ENCODE peak calls at places on chromosomes 5 and 9, in six cellular contexts. M, U, E, L, O and H are unnamed samples.

GRCh38 chr5:88984040-88984439 is 101.1 kb upstream of the MEF2C start:
- DNase-seq in O (no peak), M (no peak), L (no peak), E (no peak), U (no peak), H (no peak)

GRCh38 chr9:93079371-93079770 is 16.6 kb upstream of the CARD19 start:
- DNase-seq in U (no peak), L (no peak), O (no peak), E (no peak), M (peak; percentile 27), H (no peak)

GRCh38 chr5:69414885-69415583 is at the start of gene MARVELD2:
- DNase-seq in E (peak; percentile 76), O (peak; percentile 83), L (no peak), M (peak; percentile 94), U (peak; percentile 41), H (peak; percentile 68)

GRCh38 chr5:74630387-74631087 is 10.0 kb downstream of the ENC1 start:
- DNase-seq in M (no peak), L (no peak), O (no peak), E (no peak), U (no peak), H (peak; percentile 88)

GRCh38 chr9:116269250-116269649 is 115.7 kb downstream of the PAPPA start:
- DNase-seq in L (no peak), E (no peak), O (no peak), U (no peak), M (no peak), H (peak; percentile 50)

GRCh38 chr5:50792845-50793244 is 126.4 kb downstream of the PARP8 start:
- DNase-seq in M (no peak), E (no peak), U (no peak), O (no peak), L (no peak), H (no peak)

GRCh38 chr9:83355024-83355444 is 183.2 kb downstream of the FRMD3 start:
- DNase-seq in L (no peak), E (no peak), M (no peak), O (no peak), U (no peak), H (peak; percentile 10)

GRCh38 chr5:138212828-138213160 is 329 bp downstream of the CDC23 start:
- DNase-seq in L (no peak), O (no peak), U (no peak), M (peak; percentile 49), E (no peak), H (no peak)

GRCh38 chr9:95005276-95006141 is 279.0 kb downstream of the AOPEP start:
- DNase-seq in U (peak; percentile 27), L (no peak), M (no peak), O (no peak), E (peak; percentile 43), H (no peak)

GRCh38 chr9:121670447-121670846 is 19.0 kb downstream of the DAB2IP start:
- DNase-seq in M (no peak), O (no peak), L (no peak), E (no peak), U (no peak), H (peak; percentile 26)

GRCh38 chr5:172399336-172399735 is 55.0 kb downstream of the SH3PXD2B start:
- DNase-seq in O (no peak), L (no peak), M (no peak), E (no peak), U (no peak), H (no peak)

GRCh38 chr9:131204285-131204684 is 72.0 kb downstream of the FAM78A start:
- DNase-seq in U (no peak), E (peak; percentile 30), O (no peak), M (no peak), L (no peak), H (no peak)

GRCh38 chr5:174356536-174356935 is 311.0 kb downstream of the NSG2 start:
- DNase-seq in E (no peak), O (no peak), U (no peak), M (no peak), L (no peak), H (no peak)

GRCh38 chr9:95515272-95516113 is 1.3 kb downstream of the PTCH1 start:
- DNase-seq in O (peak; percentile 12), U (peak; percentile 42), M (no peak), L (no peak), E (peak; percentile 24), H (no peak)

GRCh38 chr5:74360535-74361210 is 279.9 kb downstream of the ENC1 start:
- DNase-seq in O (no peak), U (no peak), L (no peak), M (no peak), E (no peak), H (no peak)

GRCh38 chr5:19676895-19677294 is 311.1 kb downstream of the CDH18 start:
- DNase-seq in O (no peak), M (no peak), U (no peak), E (no peak), L (peak; percentile 52), H (peak; percentile 6)

GRCh38 chr5:75324791-75325190 is 12.2 kb upstream of the HMGCR start:
- DNase-seq in O (no peak), E (no peak), M (no peak), L (no peak), U (no peak), H (no peak)

GRCh38 chr5:122165574-122166021 is 36.3 kb downstream of the ZNF474 start:
- DNase-seq in L (no peak), E (no peak), M (no peak), U (no peak), O (no peak), H (no peak)

GRCh38 chr5:86546582-86546981 is 71.2 kb upstream of the COX7C start:
- DNase-seq in U (no peak), L (no peak), M (no peak), E (no peak), O (no peak), H (no peak)

GRCh38 chr5:149885512-149885911 is 59.1 kb downstream of the PDE6A start:
- DNase-seq in O (no peak), E (no peak), M (no peak), L (no peak), U (no peak), H (no peak)

GRCh38 chr9:95102001-95102433 is 215.5 kb downstream of the FANCC start:
- DNase-seq in E (no peak), U (no peak), O (no peak), M (no peak), L (no peak), H (no peak)